ENCODE peak calls at places on chromosomes 3 and 15, in six cellular contexts. One of them, this sample, is unnamed.

GRCh38 chr3:112003321-112004080 is 4.8 kb downstream of the TAGLN3 start:
- DNase-seq in NCI-H1436: no peak
- DNase-seq in lower lobe of right lung: no peak
- DNase-seq in stimulated activated CD8-positive, alpha-beta memory T cell treated with anti-CD3 and anti-CD28 coated beads, Interleukin-12 subunit alpha, Interleukin-12 subunit beta, amount 100 ng/mL, for 4 hours: no peak
- DNase-seq in GM13976: no peak
- DNase-seq in activated CD8-positive, alpha-beta memory T cell treated with anti-CD3 and anti-CD28 coated beads, Interleukin-2, amount 10 ng/mL, durations not matched to agents 7 days and 5 days: no peak
- DNase-seq in this sample: no peak

GRCh38 chr15:76060098-76060989 is 559 bp downstream of the TMEM266 start:
- DNase-seq in NCI-H1436: no peak
- DNase-seq in lower lobe of right lung: no peak
- DNase-seq in GM13976: no peak
- DNase-seq in activated CD8-positive, alpha-beta memory T cell treated with anti-CD3 and anti-CD28 coated beads, Interleukin-2, amount 10 ng/mL, durations not matched to agents 7 days and 5 days: peak; percentile 56
- DNase-seq in stimulated activated CD8-positive, alpha-beta memory T cell treated with anti-CD3 and anti-CD28 coated beads, Interleukin-12 subunit alpha, Interleukin-12 subunit beta, amount 100 ng/mL, for 4 hours: no peak
- DNase-seq in this sample: peak; percentile 2

GRCh38 chr15:83323296-83323711 is 38.8 kb upstream of the BNC1 start:
- DNase-seq in GM13976: no peak
- DNase-seq in NCI-H1436: no peak
- DNase-seq in stimulated activated CD8-positive, alpha-beta memory T cell treated with anti-CD3 and anti-CD28 coated beads, Interleukin-12 subunit alpha, Interleukin-12 subunit beta, amount 100 ng/mL, for 4 hours: no peak
- DNase-seq in lower lobe of right lung: no peak
- DNase-seq in activated CD8-positive, alpha-beta memory T cell treated with anti-CD3 and anti-CD28 coated beads, Interleukin-2, amount 10 ng/mL, durations not matched to agents 7 days and 5 days: no peak
- DNase-seq in this sample: no peak

GRCh38 chr3:32399030-32399620 is 7.5 kb downstream of the CMTM7 start:
- DNase-seq in NCI-H1436: no peak
- DNase-seq in lower lobe of right lung: no peak
- DNase-seq in GM13976: peak; percentile 53
- DNase-seq in activated CD8-positive, alpha-beta memory T cell treated with anti-CD3 and anti-CD28 coated beads, Interleukin-2, amount 10 ng/mL, durations not matched to agents 7 days and 5 days: no peak
- DNase-seq in stimulated activated CD8-positive, alpha-beta memory T cell treated with anti-CD3 and anti-CD28 coated beads, Interleukin-12 subunit alpha, Interleukin-12 subunit beta, amount 100 ng/mL, for 4 hours: no peak
- DNase-seq in this sample: peak; percentile 57

GRCh38 chr15:78263351-78263781 is 996 bp upstream of the DNAJA4 start:
- DNase-seq in NCI-H1436: no peak
- DNase-seq in lower lobe of right lung: no peak
- DNase-seq in GM13976: peak; percentile 38
- DNase-seq in stimulated activated CD8-positive, alpha-beta memory T cell treated with anti-CD3 and anti-CD28 coated beads, Interleukin-12 subunit alpha, Interleukin-12 subunit beta, amount 100 ng/mL, for 4 hours: no peak
- DNase-seq in activated CD8-positive, alpha-beta memory T cell treated with anti-CD3 and anti-CD28 coated beads, Interleukin-2, amount 10 ng/mL, durations not matched to agents 7 days and 5 days: no peak
- DNase-seq in this sample: no peak

GRCh38 chr15:83733206-83733605 is 79.3 kb downstream of the ADAMTSL3 start:
- DNase-seq in activated CD8-positive, alpha-beta memory T cell treated with anti-CD3 and anti-CD28 coated beads, Interleukin-2, amount 10 ng/mL, durations not matched to agents 7 days and 5 days: no peak
- DNase-seq in GM13976: no peak
- DNase-seq in NCI-H1436: no peak
- DNase-seq in stimulated activated CD8-positive, alpha-beta memory T cell treated with anti-CD3 and anti-CD28 coated beads, Interleukin-12 subunit alpha, Interleukin-12 subunit beta, amount 100 ng/mL, for 4 hours: no peak
- DNase-seq in lower lobe of right lung: no peak
- DNase-seq in this sample: no peak

GRCh38 chr3:190105876-190106275 is 14.8 kb downstream of the P3H2 start:
- DNase-seq in lower lobe of right lung: no peak
- DNase-seq in NCI-H1436: no peak
- DNase-seq in activated CD8-positive, alpha-beta memory T cell treated with anti-CD3 and anti-CD28 coated beads, Interleukin-2, amount 10 ng/mL, durations not matched to agents 7 days and 5 days: no peak
- DNase-seq in GM13976: no peak
- DNase-seq in stimulated activated CD8-positive, alpha-beta memory T cell treated with anti-CD3 and anti-CD28 coated beads, Interleukin-12 subunit alpha, Interleukin-12 subunit beta, amount 100 ng/mL, for 4 hours: no peak
- DNase-seq in this sample: no peak

GRCh38 chr15:78162038-78162437 is 12.9 kb downstream of the IDH3A start:
- DNase-seq in activated CD8-positive, alpha-beta memory T cell treated with anti-CD3 and anti-CD28 coated beads, Interleukin-2, amount 10 ng/mL, durations not matched to agents 7 days and 5 days: peak; percentile 59
- DNase-seq in GM13976: no peak
- DNase-seq in lower lobe of right lung: no peak
- DNase-seq in NCI-H1436: no peak
- DNase-seq in stimulated activated CD8-positive, alpha-beta memory T cell treated with anti-CD3 and anti-CD28 coated beads, Interleukin-12 subunit alpha, Interleukin-12 subunit beta, amount 100 ng/mL, for 4 hours: peak; percentile 22
- DNase-seq in this sample: no peak

GRCh38 chr3:42336103-42336502 is 70.1 kb upstream of the CCK start:
- DNase-seq in NCI-H1436: no peak
- DNase-seq in stimulated activated CD8-positive, alpha-beta memory T cell treated with anti-CD3 and anti-CD28 coated beads, Interleukin-12 subunit alpha, Interleukin-12 subunit beta, amount 100 ng/mL, for 4 hours: no peak
- DNase-seq in activated CD8-positive, alpha-beta memory T cell treated with anti-CD3 and anti-CD28 coated beads, Interleukin-2, amount 10 ng/mL, durations not matched to agents 7 days and 5 days: no peak
- DNase-seq in GM13976: no peak
- DNase-seq in lower lobe of right lung: no peak
- DNase-seq in this sample: no peak

GRCh38 chr3:53129344-53129743 is 891 bp downstream of the RFT1 start:
- DNase-seq in activated CD8-positive, alpha-beta memory T cell treated with anti-CD3 and anti-CD28 coated beads, Interleukin-2, amount 10 ng/mL, durations not matched to agents 7 days and 5 days: no peak
- DNase-seq in lower lobe of right lung: no peak
- DNase-seq in GM13976: no peak
- DNase-seq in NCI-H1436: no peak
- DNase-seq in stimulated activated CD8-positive, alpha-beta memory T cell treated with anti-CD3 and anti-CD28 coated beads, Interleukin-12 subunit alpha, Interleukin-12 subunit beta, amount 100 ng/mL, for 4 hours: no peak
- DNase-seq in this sample: no peak

GRCh38 chr15:76401285-76401684 is 64.7 kb downstream of the ISL2 start:
- DNase-seq in activated CD8-positive, alpha-beta memory T cell treated with anti-CD3 and anti-CD28 coated beads, Interleukin-2, amount 10 ng/mL, durations not matched to agents 7 days and 5 days: no peak
- DNase-seq in lower lobe of right lung: no peak
- DNase-seq in NCI-H1436: no peak
- DNase-seq in GM13976: no peak
- DNase-seq in stimulated activated CD8-positive, alpha-beta memory T cell treated with anti-CD3 and anti-CD28 coated beads, Interleukin-12 subunit alpha, Interleukin-12 subunit beta, amount 100 ng/mL, for 4 hours: no peak
- DNase-seq in this sample: peak; percentile 51

This sample was measured in MV-4-11.